ENCODE peak calls at places on chromosomes 1 and 21, in eight cellular contexts. Y, G, N, L, B, I, Q and C are unnamed samples.

GRCh38 chr1:159900755-159901335 is 880 bp upstream of the CFAP45 start:
- DNase-seq in Q (no peak), G (no peak), L (no peak), N (no peak), B (no peak), I (no peak), Y (no peak), C (no peak)

GRCh38 chr1:23211955-23212354 is 5.3 kb downstream of the HTR1D start:
- DNase-seq in I (no peak), B (no peak), L (no peak), G (no peak), N (no peak), Y (peak; percentile 51), Q (no peak), C (no peak)

GRCh38 chr1:229563241-229563640 is 4.7 kb upstream of the ABCB10 start:
- DNase-seq in Q (no peak), L (peak; percentile 61), G (no peak), N (no peak), Y (no peak), B (no peak), I (no peak), C (no peak)

GRCh38 chr1:155137550-155137949 is 1.9 kb downstream of the SLC50A1 start:
- DNase-seq in B (no peak), L (no peak), Y (no peak), I (no peak), Q (no peak), N (no peak), G (no peak), C (no peak)

GRCh38 chr1:212260557-212261342 is 24.5 kb upstream of the PPP2R5A start:
- DNase-seq in N (no peak), L (peak; percentile 97), Q (no peak), Y (peak; percentile 16), I (no peak), G (peak; percentile 27), B (no peak), C (no peak)

GRCh38 chr1:110048923-110049601 is 14.6 kb downstream of the STRIP1 start:
- DNase-seq in Q (no peak), Y (no peak), B (no peak), L (no peak), I (no peak), G (no peak), N (no peak), C (no peak)

GRCh38 chr21:32484706-32485380 is 72.3 kb downstream of the EVA1C start:
- DNase-seq in L (no peak), B (no peak), G (no peak), I (no peak), Q (no peak), Y (peak; percentile 38), N (no peak), C (no peak)

GRCh38 chr1:57431400-57431799 is 7.5 kb upstream of the DAB1 start:
- DNase-seq in L (no peak), Y (no peak), N (no peak), Q (no peak), I (no peak), B (no peak), G (no peak), C (no peak)

GRCh38 chr1:75265792-75266191 is 131.6 kb downstream of the LHX8 start:
- DNase-seq in N (no peak), Y (peak; percentile 77), L (peak; percentile 51), B (no peak), I (peak; percentile 7), G (no peak), Q (peak; percentile 32), C (no peak)

GRCh38 chr1:2807036-2807435 is 5.5 kb upstream of the TTC34 start:
- DNase-seq in B (no peak), Y (no peak), I (no peak), L (no peak), Q (no peak), G (no peak), N (no peak), C (no peak)

GRCh38 chr1:211619033-211619996 is 40.4 kb upstream of the SLC30A1 start:
- DNase-seq in G (no peak), Q (no peak), N (no peak), I (no peak), L (no peak), Y (no peak), B (no peak), C (no peak)

GRCh38 chr1:1439550-1440261 is 4.2 kb downstream of the VWA1 start:
- DNase-seq in Y (no peak), L (no peak), G (no peak), Q (no peak), N (no peak), B (no peak), I (no peak), C (no peak)

GRCh38 chr1:30611741-30612309 is 111.6 kb downstream of the MATN1 start:
- DNase-seq in Q (no peak), N (no peak), I (no peak), Y (no peak), G (no peak), L (no peak), B (no peak), C (no peak)

GRCh38 chr1:98783821-98784220 is 122.3 kb downstream of the SNX7 start:
- DNase-seq in L (no peak), Q (no peak), G (no peak), N (no peak), Y (no peak), B (no peak), I (no peak), C (no peak)

GRCh38 chr1:1000357-1001056 is 610 bp upstream of the HES4 start:
- DNase-seq in N (peak; percentile 85), B (no peak), G (peak; percentile 70), I (peak; percentile 69), L (peak; percentile 86), Q (peak; percentile 80), Y (peak; percentile 67), C (peak; percentile 63)

GRCh38 chr1:177045156-177045555 is 119.4 kb downstream of the ASTN1 start:
- DNase-seq in B (no peak), I (no peak), N (no peak), L (no peak), Q (no peak), Y (no peak), G (no peak), C (no peak)